ENCODE peak calls at places on chromosome 14, in four cellular contexts. One of them, this sample, is unnamed.

GRCh38 chr14:71918955-71919354 is 13.3 kb upstream of the RGS6 start:
- DNase-seq in mesenchymal stem cell: no peak
- DNase-seq in astrocyte: no peak
- DNase-seq in mesendoderm: peak
- DNase-seq in this sample: no peak

GRCh38 chr14:91175296-91175695 is 61.4 kb downstream of the DGLUCY start:
- DNase-seq in mesenchymal stem cell: no peak
- DNase-seq in astrocyte: no peak
- DNase-seq in mesendoderm: no peak
- DNase-seq in this sample: no peak

GRCh38 chr14:77067632-77068514 is 30.2 kb upstream of the CIPC start:
- DNase-seq in mesenchymal stem cell: peak
- DNase-seq in astrocyte: peak
- DNase-seq in mesendoderm: peak
- DNase-seq in this sample: peak

GRCh38 chr14:75996488-75996887 is 10.9 kb downstream of the IFT43 start:
- DNase-seq in mesenchymal stem cell: no peak
- DNase-seq in astrocyte: no peak
- DNase-seq in mesendoderm: no peak
- DNase-seq in this sample: no peak

GRCh38 chr14:56124296-56124695 is 6.1 kb downstream of the PELI2 start:
- DNase-seq in mesenchymal stem cell: peak
- DNase-seq in astrocyte: no peak
- DNase-seq in mesendoderm: no peak
- DNase-seq in this sample: no peak

GRCh38 chr14:60250318-60251035 is 1.5 kb downstream of the PPM1A start:
- DNase-seq in mesenchymal stem cell: peak
- DNase-seq in astrocyte: peak
- DNase-seq in mesendoderm: peak
- DNase-seq in this sample: no peak

GRCh38 chr14:94389731-94390371 is 1.4 kb upstream of the SERPINA1 start:
- DNase-seq in mesenchymal stem cell: no peak
- DNase-seq in astrocyte: no peak
- DNase-seq in mesendoderm: no peak
- DNase-seq in this sample: no peak

GRCh38 chr14:99137001-99137700 is 134.8 kb downstream of the BCL11B start:
- DNase-seq in mesenchymal stem cell: no peak
- DNase-seq in astrocyte: no peak
- DNase-seq in mesendoderm: peak
- DNase-seq in this sample: no peak

GRCh38 chr14:34699873-34700621 is 14.3 kb downstream of the CFL2 start:
- DNase-seq in mesenchymal stem cell: peak
- DNase-seq in astrocyte: peak
- DNase-seq in mesendoderm: no peak
- DNase-seq in this sample: no peak

GRCh38 chr14:85024931-85025330 is 505.0 kb upstream of the FLRT2 start:
- DNase-seq in mesenchymal stem cell: peak
- DNase-seq in astrocyte: no peak
- DNase-seq in mesendoderm: peak
- DNase-seq in this sample: no peak

GRCh38 chr14:54686219-54686870 is 119.4 kb downstream of the SAMD4A start:
- DNase-seq in mesenchymal stem cell: peak
- DNase-seq in astrocyte: peak
- DNase-seq in mesendoderm: no peak
- DNase-seq in this sample: peak

GRCh38 chr14:57982802-57983201 is 116.9 kb upstream of the SLC35F4 start:
- DNase-seq in mesenchymal stem cell: no peak
- DNase-seq in astrocyte: no peak
- DNase-seq in mesendoderm: no peak
- DNase-seq in this sample: no peak

GRCh38 chr14:32703246-32703645 is 235.4 kb upstream of the NPAS3 start:
- DNase-seq in mesenchymal stem cell: no peak
- DNase-seq in astrocyte: peak
- DNase-seq in mesendoderm: no peak
- DNase-seq in this sample: no peak

GRCh38 chr14:61322011-61322798 is 826 bp downstream of the PRKCH start:
- DNase-seq in mesenchymal stem cell: no peak
- DNase-seq in astrocyte: no peak
- DNase-seq in mesendoderm: no peak
- DNase-seq in this sample: peak

GRCh38 chr14:53190938-53191337 is 37.8 kb upstream of the DDHD1 start:
- DNase-seq in mesenchymal stem cell: no peak
- DNase-seq in astrocyte: peak
- DNase-seq in mesendoderm: no peak
- DNase-seq in this sample: no peak

GRCh38 chr14:52277552-52277951 is 10.1 kb downstream of the PTGDR start:
- DNase-seq in mesenchymal stem cell: no peak
- DNase-seq in astrocyte: no peak
- DNase-seq in mesendoderm: no peak
- DNase-seq in this sample: no peak

GRCh38 chr14:69001375-69001774 is 22.3 kb upstream of the ACTN1 start:
- DNase-seq in mesenchymal stem cell: no peak
- DNase-seq in astrocyte: no peak
- DNase-seq in mesendoderm: peak
- DNase-seq in this sample: peak

GRCh38 chr14:92135269-92135668 is 13.5 kb downstream of the CPSF2 start:
- DNase-seq in mesenchymal stem cell: peak
- DNase-seq in astrocyte: peak
- DNase-seq in mesendoderm: peak
- DNase-seq in this sample: no peak

GRCh38 chr14:33686218-33686617 is 264.7 kb downstream of the EGLN3 start:
- DNase-seq in mesenchymal stem cell: peak
- DNase-seq in astrocyte: peak
- DNase-seq in mesendoderm: no peak
- DNase-seq in this sample: no peak

GRCh38 chr14:52910597-52910996 is 40.3 kb downstream of the FERMT2 start:
- DNase-seq in mesenchymal stem cell: no peak
- DNase-seq in astrocyte: no peak
- DNase-seq in mesendoderm: no peak
- DNase-seq in this sample: no peak

GRCh38 chr14:69376439-69376838 is 21.7 kb downstream of the ERH start:
- DNase-seq in mesenchymal stem cell: peak
- DNase-seq in astrocyte: peak
- DNase-seq in mesendoderm: no peak
- DNase-seq in this sample: peak

GRCh38 chr14:61549425-61549824 is 145.9 kb upstream of the HIF1A start:
- DNase-seq in mesenchymal stem cell: peak
- DNase-seq in astrocyte: no peak
- DNase-seq in mesendoderm: no peak
- DNase-seq in this sample: peak

GRCh38 chr14:51014625-51015024 is 70.3 kb upstream of the PYGL start:
- DNase-seq in mesenchymal stem cell: no peak
- DNase-seq in astrocyte: no peak
- DNase-seq in mesendoderm: no peak
- DNase-seq in this sample: no peak

GRCh38 chr14:32230695-32231280 is 27.7 kb upstream of the RNU6-8 start:
- DNase-seq in mesenchymal stem cell: peak
- DNase-seq in astrocyte: peak
- DNase-seq in mesendoderm: no peak
- DNase-seq in this sample: no peak

GRCh38 chr14:35949933-35950332 is 123.8 kb downstream of the BRMS1L start:
- DNase-seq in mesenchymal stem cell: peak
- DNase-seq in astrocyte: peak
- DNase-seq in mesendoderm: peak
- DNase-seq in this sample: no peak

GRCh38 chr14:55514819-55515470 is 65.1 kb upstream of the KTN1 start:
- DNase-seq in mesenchymal stem cell: peak
- DNase-seq in astrocyte: peak
- DNase-seq in mesendoderm: no peak
- DNase-seq in this sample: no peak

GRCh38 chr14:103808403-103809001 is 38.9 kb downstream of the PPP1R13B start:
- DNase-seq in mesenchymal stem cell: peak
- DNase-seq in astrocyte: peak
- DNase-seq in mesendoderm: peak
- DNase-seq in this sample: peak

GRCh38 chr14:30553311-30553989 is 5.5 kb upstream of the G2E3 start:
- DNase-seq in mesenchymal stem cell: no peak
- DNase-seq in astrocyte: peak
- DNase-seq in mesendoderm: no peak
- DNase-seq in this sample: no peak

GRCh38 chr14:104136472-104137296 is 1.7 kb upstream of the KIF26A start:
- DNase-seq in mesenchymal stem cell: no peak
- DNase-seq in astrocyte: no peak
- DNase-seq in mesendoderm: no peak
- DNase-seq in this sample: no peak

GRCh38 chr14:106837870-106838269 is 1311.5 kb downstream of the TMEM121 start:
- DNase-seq in mesenchymal stem cell: no peak
- DNase-seq in astrocyte: no peak
- DNase-seq in mesendoderm: no peak
- DNase-seq in this sample: no peak

DNA sequence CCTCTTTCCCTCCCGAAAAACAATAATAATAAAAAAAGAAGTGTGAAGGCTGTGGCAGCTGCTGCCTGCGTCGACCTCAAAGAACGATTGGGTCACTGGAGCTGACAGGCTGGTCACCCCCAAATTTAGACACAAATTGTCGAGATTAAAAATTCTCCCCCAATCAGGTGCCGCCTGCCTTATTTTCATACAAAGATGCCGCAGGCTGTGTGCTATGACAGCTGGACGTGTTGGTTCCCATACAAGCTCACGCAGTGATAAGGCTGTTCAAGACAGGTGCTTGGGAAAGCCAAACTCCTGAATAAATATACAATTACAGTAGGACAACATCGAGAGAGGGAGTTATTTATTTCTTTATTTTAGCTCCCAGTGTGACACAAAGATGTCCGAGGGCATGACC is 1041.8 kb downstream of the VRK1 start:
- DNase-seq in mesenchymal stem cell: no peak
- DNase-seq in astrocyte: no peak
- DNase-seq in mesendoderm: no peak
- DNase-seq in this sample: no peak
- H3K9ac ChIP-seq in mesenchymal stem cell: no peak
- H3K9ac ChIP-seq in astrocyte: no peak
- H3K9ac ChIP-seq in mesendoderm: no peak
- H3K9ac ChIP-seq in this sample: no peak

DNA sequence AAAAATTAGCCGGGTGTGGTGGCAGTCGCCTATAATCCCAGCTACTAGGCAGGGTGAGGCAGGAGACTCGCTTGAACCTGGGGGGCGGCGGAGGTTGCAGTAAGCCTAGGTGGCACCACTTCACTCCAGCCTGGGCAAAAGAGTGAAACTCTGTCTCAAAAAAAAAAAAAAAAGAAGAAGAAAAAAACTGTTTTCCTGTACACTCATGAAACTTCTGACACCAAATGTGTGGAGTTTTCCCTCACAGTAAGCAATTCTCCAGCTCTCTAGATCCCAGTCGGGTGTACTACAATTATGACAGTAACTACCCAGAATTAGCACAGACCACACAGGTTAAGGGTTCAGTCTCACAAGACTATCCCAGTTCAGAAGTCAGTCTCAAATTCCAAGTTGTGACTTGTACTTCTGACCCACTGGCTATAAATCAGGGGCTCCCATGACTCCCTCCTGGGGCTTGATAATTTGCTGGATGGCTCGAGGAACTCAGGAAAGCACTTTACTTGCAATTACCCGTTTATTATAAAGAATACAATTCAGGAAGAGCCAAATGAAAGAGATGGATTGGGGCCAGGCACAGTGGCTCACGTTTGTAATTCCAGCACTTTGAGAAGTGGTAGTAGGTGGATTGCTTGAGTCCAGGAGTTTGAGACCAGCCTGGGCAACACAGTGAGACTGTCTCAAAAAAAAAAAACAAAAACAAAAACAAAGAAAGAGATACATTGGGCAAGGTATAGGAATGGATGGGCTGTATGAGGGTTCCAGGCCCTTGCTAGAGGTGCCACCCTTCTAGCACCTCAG is 12.4 kb upstream of the ARF6 start:
- DNase-seq in mesenchymal stem cell: peak
- DNase-seq in astrocyte: peak
- DNase-seq in mesendoderm: no peak
- DNase-seq in this sample: no peak
- H3K9ac ChIP-seq in mesenchymal stem cell: no peak
- H3K9ac ChIP-seq in astrocyte: no peak
- H3K9ac ChIP-seq in mesendoderm: no peak
- H3K9ac ChIP-seq in this sample: no peak

DNA sequence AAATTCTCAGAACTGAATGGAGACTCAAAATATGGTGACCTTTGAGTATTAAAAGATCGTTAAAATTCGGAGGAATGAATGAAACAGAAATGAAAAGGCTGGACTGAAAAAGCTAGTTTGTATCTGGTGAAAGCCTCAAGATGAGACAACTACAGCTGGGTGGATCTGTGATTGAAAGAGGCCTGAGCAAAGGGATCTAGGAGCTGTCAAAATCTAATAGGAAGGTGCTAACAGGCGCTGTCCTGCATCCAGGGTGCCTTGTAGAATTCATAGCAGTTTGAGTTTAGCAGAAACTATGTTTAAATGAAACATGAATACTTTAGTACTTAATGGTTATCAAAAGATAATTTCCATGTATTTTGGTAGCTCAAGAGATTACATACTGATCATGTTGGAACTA is 2.3 kb downstream of the YY1 start:
- DNase-seq in mesenchymal stem cell: peak
- DNase-seq in astrocyte: no peak
- DNase-seq in mesendoderm: no peak
- DNase-seq in this sample: peak
- H3K9ac ChIP-seq in mesenchymal stem cell: peak
- H3K9ac ChIP-seq in astrocyte: peak
- H3K9ac ChIP-seq in mesendoderm: peak
- H3K9ac ChIP-seq in this sample: no peak

GRCh38 chr14:102471921-102472814 is 37.4 kb downstream of the ANKRD9 start:
- DNase-seq in mesenchymal stem cell: no peak
- DNase-seq in astrocyte: no peak
- DNase-seq in mesendoderm: no peak
- DNase-seq in this sample: no peak
- H3K9ac ChIP-seq in mesenchymal stem cell: no peak
- H3K9ac ChIP-seq in astrocyte: no peak
- H3K9ac ChIP-seq in mesendoderm: no peak
- H3K9ac ChIP-seq in this sample: no peak

This sample was measured in trophoblast cell.